ENCODE peak calls at places on chromosomes 16 and 17, in ten cellular contexts. One of them, this sample, is unnamed.

GRCh38 chr17:76191891-76192290 is 48.4 kb downstream of the RNF157 start:
- DNase-seq in GM19239: peak; percentile 33
- DNase-seq in Right ventricle myocardium superior: no peak
- DNase-seq in activated T-cell treated with anti-CD3 and anti-CD28 coated beads, Interleukin-2, amount 50 U/mL, for 72 hours: peak; percentile 61
- DNase-seq in H7: no peak
- DNase-seq in SIG-M5: no peak
- DNase-seq in glutamatergic neuron: no peak
- DNase-seq in activated T-helper 9 cell treated with anti-CD3 and anti-CD28 coated beads, Interleukin-2, amount 50 U/mL, for 16 hours: peak; percentile 14
- DNase-seq in COR-L47: no peak
- DNase-seq in EH: no peak
- DNase-seq in this sample: no peak

GRCh38 chr16:55035956-55036355 is 105.3 kb downstream of the IRX5 start:
- DNase-seq in SIG-M5: no peak
- DNase-seq in activated T-cell treated with anti-CD3 and anti-CD28 coated beads, Interleukin-2, amount 50 U/mL, for 72 hours: no peak
- DNase-seq in activated T-helper 9 cell treated with anti-CD3 and anti-CD28 coated beads, Interleukin-2, amount 50 U/mL, for 16 hours: no peak
- DNase-seq in GM19239: no peak
- DNase-seq in H7: no peak
- DNase-seq in Right ventricle myocardium superior: no peak
- DNase-seq in COR-L47: no peak
- DNase-seq in glutamatergic neuron: no peak
- DNase-seq in EH: no peak
- DNase-seq in this sample: no peak

GRCh38 chr16:80116711-80117110 is 424.1 kb upstream of the DYNLRB2 start:
- DNase-seq in GM19239: no peak
- DNase-seq in COR-L47: no peak
- DNase-seq in glutamatergic neuron: no peak
- DNase-seq in Right ventricle myocardium superior: no peak
- DNase-seq in activated T-helper 9 cell treated with anti-CD3 and anti-CD28 coated beads, Interleukin-2, amount 50 U/mL, for 16 hours: no peak
- DNase-seq in H7: no peak
- DNase-seq in SIG-M5: no peak
- DNase-seq in activated T-cell treated with anti-CD3 and anti-CD28 coated beads, Interleukin-2, amount 50 U/mL, for 72 hours: no peak
- DNase-seq in EH: no peak
- DNase-seq in this sample: no peak

GRCh38 chr17:39921323-39921722 is 2.9 kb upstream of the GSDMB start:
- DNase-seq in activated T-helper 9 cell treated with anti-CD3 and anti-CD28 coated beads, Interleukin-2, amount 50 U/mL, for 16 hours: no peak
- DNase-seq in SIG-M5: no peak
- DNase-seq in H7: peak; percentile 12
- DNase-seq in activated T-cell treated with anti-CD3 and anti-CD28 coated beads, Interleukin-2, amount 50 U/mL, for 72 hours: peak; percentile 61
- DNase-seq in GM19239: no peak
- DNase-seq in Right ventricle myocardium superior: no peak
- DNase-seq in glutamatergic neuron: no peak
- DNase-seq in EH: no peak
- DNase-seq in COR-L47: no peak
- DNase-seq in this sample: no peak

GRCh38 chr17:48149174-48150106 is 41.9 kb downstream of the SNX11 start:
- DNase-seq in activated T-cell treated with anti-CD3 and anti-CD28 coated beads, Interleukin-2, amount 50 U/mL, for 72 hours: no peak
- DNase-seq in COR-L47: peak; percentile 87
- DNase-seq in glutamatergic neuron: peak; percentile 46
- DNase-seq in GM19239: no peak
- DNase-seq in EH: peak; percentile 31
- DNase-seq in SIG-M5: no peak
- DNase-seq in activated T-helper 9 cell treated with anti-CD3 and anti-CD28 coated beads, Interleukin-2, amount 50 U/mL, for 16 hours: no peak
- DNase-seq in Right ventricle myocardium superior: no peak
- DNase-seq in H7: peak; percentile 56
- DNase-seq in this sample: peak; percentile 97

GRCh38 chr16:53546988-53547391 is 44.0 kb upstream of the AKTIP start:
- DNase-seq in COR-L47: no peak
- DNase-seq in GM19239: no peak
- DNase-seq in SIG-M5: no peak
- DNase-seq in H7: peak; percentile 78
- DNase-seq in Right ventricle myocardium superior: no peak
- DNase-seq in activated T-helper 9 cell treated with anti-CD3 and anti-CD28 coated beads, Interleukin-2, amount 50 U/mL, for 16 hours: no peak
- DNase-seq in glutamatergic neuron: no peak
- DNase-seq in EH: peak; percentile 6
- DNase-seq in activated T-cell treated with anti-CD3 and anti-CD28 coated beads, Interleukin-2, amount 50 U/mL, for 72 hours: no peak
- DNase-seq in this sample: no peak

GRCh38 chr16:64365448-64365858 is 756.4 kb downstream of the CDH11 start:
- DNase-seq in activated T-helper 9 cell treated with anti-CD3 and anti-CD28 coated beads, Interleukin-2, amount 50 U/mL, for 16 hours: no peak
- DNase-seq in H7: no peak
- DNase-seq in glutamatergic neuron: no peak
- DNase-seq in SIG-M5: no peak
- DNase-seq in COR-L47: no peak
- DNase-seq in GM19239: no peak
- DNase-seq in EH: peak; percentile 54
- DNase-seq in activated T-cell treated with anti-CD3 and anti-CD28 coated beads, Interleukin-2, amount 50 U/mL, for 72 hours: no peak
- DNase-seq in Right ventricle myocardium superior: no peak
- DNase-seq in this sample: no peak

GRCh38 chr17:58528443-58528842 is 14.0 kb upstream of the MTMR4 start:
- DNase-seq in activated T-cell treated with anti-CD3 and anti-CD28 coated beads, Interleukin-2, amount 50 U/mL, for 72 hours: no peak
- DNase-seq in activated T-helper 9 cell treated with anti-CD3 and anti-CD28 coated beads, Interleukin-2, amount 50 U/mL, for 16 hours: no peak
- DNase-seq in Right ventricle myocardium superior: no peak
- DNase-seq in glutamatergic neuron: no peak
- DNase-seq in H7: no peak
- DNase-seq in SIG-M5: no peak
- DNase-seq in COR-L47: no peak
- DNase-seq in EH: no peak
- DNase-seq in GM19239: no peak
- DNase-seq in this sample: no peak

GRCh38 chr16:13858873-13859580 is 60.9 kb upstream of the ERCC4 start:
- DNase-seq in glutamatergic neuron: no peak
- DNase-seq in GM19239: no peak
- DNase-seq in activated T-cell treated with anti-CD3 and anti-CD28 coated beads, Interleukin-2, amount 50 U/mL, for 72 hours: no peak
- DNase-seq in EH: no peak
- DNase-seq in H7: no peak
- DNase-seq in COR-L47: no peak
- DNase-seq in activated T-helper 9 cell treated with anti-CD3 and anti-CD28 coated beads, Interleukin-2, amount 50 U/mL, for 16 hours: no peak
- DNase-seq in SIG-M5: no peak
- DNase-seq in Right ventricle myocardium superior: no peak
- DNase-seq in this sample: no peak

GRCh38 chr16:23959069-23959800 is 123.5 kb downstream of the PRKCB start:
- DNase-seq in H7: no peak
- DNase-seq in SIG-M5: no peak
- DNase-seq in COR-L47: no peak
- DNase-seq in activated T-cell treated with anti-CD3 and anti-CD28 coated beads, Interleukin-2, amount 50 U/mL, for 72 hours: no peak
- DNase-seq in activated T-helper 9 cell treated with anti-CD3 and anti-CD28 coated beads, Interleukin-2, amount 50 U/mL, for 16 hours: no peak
- DNase-seq in Right ventricle myocardium superior: no peak
- DNase-seq in glutamatergic neuron: no peak
- DNase-seq in GM19239: no peak
- DNase-seq in EH: no peak
- DNase-seq in this sample: no peak

GRCh38 chr17:38415250-38416194 is 12.7 kb upstream of the ARHGAP23 start:
- DNase-seq in activated T-helper 9 cell treated with anti-CD3 and anti-CD28 coated beads, Interleukin-2, amount 50 U/mL, for 16 hours: no peak
- DNase-seq in GM19239: no peak
- DNase-seq in glutamatergic neuron: peak; percentile 73
- DNase-seq in Right ventricle myocardium superior: no peak
- DNase-seq in COR-L47: peak; percentile 89
- DNase-seq in EH: peak; percentile 78
- DNase-seq in SIG-M5: no peak
- DNase-seq in H7: peak; percentile 90
- DNase-seq in activated T-cell treated with anti-CD3 and anti-CD28 coated beads, Interleukin-2, amount 50 U/mL, for 72 hours: peak; percentile 69
- DNase-seq in this sample: peak; percentile 94

GRCh38 chr17:31048142-31048541 is 46.6 kb upstream of the NF1 start:
- DNase-seq in H7: no peak
- DNase-seq in activated T-helper 9 cell treated with anti-CD3 and anti-CD28 coated beads, Interleukin-2, amount 50 U/mL, for 16 hours: no peak
- DNase-seq in glutamatergic neuron: no peak
- DNase-seq in COR-L47: no peak
- DNase-seq in GM19239: no peak
- DNase-seq in SIG-M5: no peak
- DNase-seq in activated T-cell treated with anti-CD3 and anti-CD28 coated beads, Interleukin-2, amount 50 U/mL, for 72 hours: no peak
- DNase-seq in Right ventricle myocardium superior: no peak
- DNase-seq in EH: no peak
- DNase-seq in this sample: no peak

GRCh38 chr17:45345246-45345553 is 28.4 kb upstream of the MAP3K14 start:
- DNase-seq in activated T-cell treated with anti-CD3 and anti-CD28 coated beads, Interleukin-2, amount 50 U/mL, for 72 hours: no peak
- DNase-seq in SIG-M5: no peak
- DNase-seq in activated T-helper 9 cell treated with anti-CD3 and anti-CD28 coated beads, Interleukin-2, amount 50 U/mL, for 16 hours: no peak
- DNase-seq in Right ventricle myocardium superior: peak; percentile 60
- DNase-seq in EH: no peak
- DNase-seq in GM19239: no peak
- DNase-seq in glutamatergic neuron: no peak
- DNase-seq in H7: no peak
- DNase-seq in COR-L47: no peak
- DNase-seq in this sample: no peak

GRCh38 chr16:21265104-21265825 is 12.8 kb downstream of the CRYM start:
- DNase-seq in GM19239: no peak
- DNase-seq in EH: no peak
- DNase-seq in Right ventricle myocardium superior: peak; percentile 57
- DNase-seq in activated T-helper 9 cell treated with anti-CD3 and anti-CD28 coated beads, Interleukin-2, amount 50 U/mL, for 16 hours: no peak
- DNase-seq in glutamatergic neuron: no peak
- DNase-seq in SIG-M5: no peak
- DNase-seq in activated T-cell treated with anti-CD3 and anti-CD28 coated beads, Interleukin-2, amount 50 U/mL, for 72 hours: no peak
- DNase-seq in H7: no peak
- DNase-seq in COR-L47: no peak
- DNase-seq in this sample: no peak

GRCh38 chr17:58307468-58308172 is 21.0 kb downstream of the TSPOAP1 start:
- DNase-seq in activated T-cell treated with anti-CD3 and anti-CD28 coated beads, Interleukin-2, amount 50 U/mL, for 72 hours: no peak
- DNase-seq in glutamatergic neuron: peak; percentile 17
- DNase-seq in SIG-M5: no peak
- DNase-seq in Right ventricle myocardium superior: peak; percentile 30
- DNase-seq in activated T-helper 9 cell treated with anti-CD3 and anti-CD28 coated beads, Interleukin-2, amount 50 U/mL, for 16 hours: no peak
- DNase-seq in H7: no peak
- DNase-seq in COR-L47: no peak
- DNase-seq in EH: no peak
- DNase-seq in GM19239: no peak
- DNase-seq in this sample: no peak

GRCh38 chr16:839643-840408 is 39.3 kb upstream of the GNG13 start:
- DNase-seq in EH: no peak
- DNase-seq in SIG-M5: no peak
- DNase-seq in H7: peak; percentile 71
- DNase-seq in Right ventricle myocardium superior: no peak
- DNase-seq in activated T-cell treated with anti-CD3 and anti-CD28 coated beads, Interleukin-2, amount 50 U/mL, for 72 hours: no peak
- DNase-seq in GM19239: no peak
- DNase-seq in glutamatergic neuron: no peak
- DNase-seq in activated T-helper 9 cell treated with anti-CD3 and anti-CD28 coated beads, Interleukin-2, amount 50 U/mL, for 16 hours: no peak
- DNase-seq in COR-L47: no peak
- DNase-seq in this sample: no peak

GRCh38 chr16:88347656-88348376 is 34.9 kb upstream of the ZNF469 start:
- DNase-seq in glutamatergic neuron: peak; percentile 40
- DNase-seq in EH: no peak
- DNase-seq in Right ventricle myocardium superior: peak; percentile 16
- DNase-seq in COR-L47: no peak
- DNase-seq in H7: peak; percentile 61
- DNase-seq in GM19239: peak; percentile 81
- DNase-seq in activated T-helper 9 cell treated with anti-CD3 and anti-CD28 coated beads, Interleukin-2, amount 50 U/mL, for 16 hours: no peak
- DNase-seq in SIG-M5: no peak
- DNase-seq in activated T-cell treated with anti-CD3 and anti-CD28 coated beads, Interleukin-2, amount 50 U/mL, for 72 hours: peak; percentile 18
- DNase-seq in this sample: no peak

GRCh38 chr17:1813088-1813487 is 16.6 kb downstream of the SMYD4 start:
- DNase-seq in COR-L47: no peak
- DNase-seq in H7: no peak
- DNase-seq in activated T-cell treated with anti-CD3 and anti-CD28 coated beads, Interleukin-2, amount 50 U/mL, for 72 hours: no peak
- DNase-seq in EH: peak; percentile 50
- DNase-seq in SIG-M5: no peak
- DNase-seq in GM19239: no peak
- DNase-seq in glutamatergic neuron: no peak
- DNase-seq in Right ventricle myocardium superior: no peak
- DNase-seq in activated T-helper 9 cell treated with anti-CD3 and anti-CD28 coated beads, Interleukin-2, amount 50 U/mL, for 16 hours: no peak
- DNase-seq in this sample: no peak

GRCh38 chr17:46979023-46979870 is at the start of gene RPRML:
- DNase-seq in COR-L47: peak; percentile 52
- DNase-seq in GM19239: no peak
- DNase-seq in Right ventricle myocardium superior: peak; percentile 58
- DNase-seq in SIG-M5: no peak
- DNase-seq in activated T-helper 9 cell treated with anti-CD3 and anti-CD28 coated beads, Interleukin-2, amount 50 U/mL, for 16 hours: no peak
- DNase-seq in glutamatergic neuron: peak; percentile 72
- DNase-seq in EH: peak; percentile 42
- DNase-seq in activated T-cell treated with anti-CD3 and anti-CD28 coated beads, Interleukin-2, amount 50 U/mL, for 72 hours: peak; percentile 44
- DNase-seq in H7: peak; percentile 85
- DNase-seq in this sample: peak; percentile 47

GRCh38 chr17:4986951-4987766 is at the start of gene CAMTA2:
- DNase-seq in SIG-M5: no peak
- DNase-seq in EH: peak; percentile 84
- DNase-seq in H7: peak; percentile 93
- DNase-seq in GM19239: peak; percentile 70
- DNase-seq in Right ventricle myocardium superior: peak; percentile 96
- DNase-seq in activated T-helper 9 cell treated with anti-CD3 and anti-CD28 coated beads, Interleukin-2, amount 50 U/mL, for 16 hours: peak; percentile 82
- DNase-seq in COR-L47: peak; percentile 64
- DNase-seq in activated T-cell treated with anti-CD3 and anti-CD28 coated beads, Interleukin-2, amount 50 U/mL, for 72 hours: peak; percentile 93
- DNase-seq in glutamatergic neuron: peak; percentile 97
- DNase-seq in this sample: peak; percentile 79

GRCh38 chr17:42112552-42113176 is at the start of gene DHX58:
- DNase-seq in activated T-helper 9 cell treated with anti-CD3 and anti-CD28 coated beads, Interleukin-2, amount 50 U/mL, for 16 hours: peak; percentile 58
- DNase-seq in EH: peak; percentile 92
- DNase-seq in Right ventricle myocardium superior: peak; percentile 77
- DNase-seq in activated T-cell treated with anti-CD3 and anti-CD28 coated beads, Interleukin-2, amount 50 U/mL, for 72 hours: peak; percentile 88
- DNase-seq in COR-L47: no peak
- DNase-seq in SIG-M5: peak; percentile 80
- DNase-seq in glutamatergic neuron: no peak
- DNase-seq in GM19239: peak; percentile 95
- DNase-seq in H7: peak; percentile 71
- DNase-seq in this sample: no peak

This sample was measured in NCI-H2081.